ENCODE peak calls at places on chromosomes 6 and 20, in ten cellular contexts. K is MM.1S, Q is mesothelial cell of epicardium, S is hepatocyte, T is neural crest cell, Z is osteocyte, O is heart right ventricle, X is prostate gland, N is pancreas, Y is right atrium auricular region. L is an unnamed sample.

GRCh38 chr6:28757429-28758045 is 166.2 kb downstream of the TRIM27 start:
- DNase-seq in N (no peak), K (no peak), X (no peak), T (no peak), O (no peak), Q (no peak), Z (no peak), S (no peak), Y (no peak), L (no peak)

GRCh38 chr6:167652042-167652700 is 174.5 kb upstream of the AFDN start:
- DNase-seq in Y (no peak), Z (no peak), T (no peak), O (no peak), X (no peak), K (no peak), Q (no peak), N (no peak), S (no peak), L (no peak)

GRCh38 chr6:80132942-80133517 is 26.6 kb downstream of the BCKDHB start:
- DNase-seq in Q (peak), T (peak), X (peak), Y (peak), Z (no peak), S (peak), N (no peak), K (peak), O (peak), L (peak)

GRCh38 chr6:147166360-147166944 is 37.8 kb upstream of the STXBP5 start:
- DNase-seq in T (no peak), N (no peak), X (no peak), Q (no peak), O (no peak), K (no peak), Z (no peak), Y (no peak), S (no peak), L (no peak)

GRCh38 chr20:14418441-14418840 is 81.0 kb upstream of the FLRT3 start:
- DNase-seq in T (no peak), Q (no peak), Z (no peak), O (no peak), S (no peak), K (no peak), Y (no peak), X (no peak), N (no peak), L (no peak)

GRCh38 chr20:46900068-46900467 is 5.4 kb downstream of the EYA2 start:
- DNase-seq in S (no peak), N (no peak), O (no peak), Y (no peak), K (no peak), X (no peak), Z (no peak), Q (no peak), T (no peak), L (no peak)

GRCh38 chr6:124995131-124995530 is 32.9 kb downstream of the RNF217 start:
- DNase-seq in Y (no peak), X (no peak), Z (no peak), Q (no peak), T (no peak), S (no peak), N (no peak), O (no peak), K (no peak), L (no peak)

GRCh38 chr6:122071950-122072647 is 327.4 kb upstream of the HSF2 start:
- DNase-seq in K (no peak), T (no peak), Z (no peak), Y (no peak), Q (no peak), S (no peak), N (no peak), X (no peak), O (peak), L (no peak)

GRCh38 chr6:36984581-36985383 is 1.2 kb downstream of the MTCH1 start:
- DNase-seq in N (no peak), Y (peak), O (peak), Z (no peak), X (no peak), K (no peak), T (peak), Q (no peak), S (peak), L (peak)

GRCh38 chr6:140537834-140538680 is 1163.6 kb upstream of the CITED2 start:
- DNase-seq in O (peak), T (peak), Y (peak), N (no peak), K (no peak), X (peak), Z (no peak), S (peak), Q (peak), L (peak)

GRCh38 chr20:57000441-57000968 is 265.9 kb downstream of the BMP7 start:
- DNase-seq in K (no peak), Q (no peak), Z (no peak), X (no peak), Y (no peak), T (no peak), S (no peak), N (no peak), O (no peak), L (no peak)

GRCh38 chr6:91497770-91498169 is 910.9 kb upstream of the MAP3K7 start:
- DNase-seq in O (no peak), X (no peak), Y (no peak), S (no peak), N (no peak), Z (no peak), K (no peak), T (no peak), Q (no peak), L (no peak)

GRCh38 chr6:139262519-139263300 is 29.1 kb downstream of the TXLNB start:
- DNase-seq in Q (no peak), N (no peak), S (no peak), Z (no peak), K (peak), X (no peak), O (no peak), T (no peak), Y (no peak), L (no peak)

GRCh38 chr6:40349092-40349491 is 238.1 kb downstream of the LRFN2 start:
- DNase-seq in Q (peak), X (peak), S (no peak), Z (peak), Y (peak), K (no peak), T (no peak), N (no peak), O (no peak), L (no peak)

GRCh38 chr20:676315-676937 is 824 bp upstream of the SCRT2 start:
- DNase-seq in T (no peak), Y (no peak), N (peak), X (no peak), Q (no peak), Z (no peak), O (peak), S (no peak), K (no peak), L (no peak)

GRCh38 chr6:160146454-160147145 is 25.0 kb downstream of the SLC22A1 start:
- DNase-seq in Z (peak), O (no peak), K (no peak), Y (no peak), Q (no peak), S (no peak), N (no peak), X (no peak), T (no peak), L (no peak)

GRCh38 chr6:74863968-74864367 is 341.9 kb downstream of the COL12A1 start:
- DNase-seq in X (no peak), N (no peak), K (no peak), Q (no peak), T (no peak), O (no peak), Z (no peak), S (no peak), Y (no peak), L (no peak)

GRCh38 chr6:159979136-159979874 is 10.4 kb downstream of the IGF2R start:
- DNase-seq in T (no peak), K (peak), O (no peak), X (no peak), Y (no peak), S (no peak), Q (no peak), N (no peak), Z (no peak), L (peak)

DNA sequence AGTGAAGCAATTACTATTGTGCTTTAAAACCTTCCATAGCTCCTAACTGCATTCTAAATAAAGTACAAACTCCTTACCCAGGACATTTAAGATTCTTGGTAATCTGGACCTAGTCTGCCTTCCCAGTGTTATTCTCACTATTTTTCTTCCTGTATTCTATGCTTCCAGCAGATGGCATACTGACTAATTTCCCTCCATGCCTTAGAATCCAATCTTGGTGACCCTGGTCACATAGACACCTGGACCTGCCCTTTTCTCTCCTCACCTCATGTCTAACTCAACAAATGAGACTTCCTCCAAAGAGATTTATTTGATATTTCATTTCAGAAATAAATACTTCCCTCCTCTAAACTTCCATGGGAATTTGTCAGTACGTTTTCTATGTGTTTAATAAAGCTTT is 25.8 kb downstream of the ROS1 start:
- DNase-seq in X (no peak), O (no peak), N (no peak), Q (no peak), Z (no peak), Y (no peak), S (no peak), K (no peak), T (no peak), L (no peak)
- TF ChIP-seq CTCF in X (no peak), O (no peak), N (no peak), Q (no peak), Z (peak), Y (no peak), S (peak), K (no peak), T (peak), L (no peak)

GRCh38 chr20:19212524-19213502 is at the start of gene SLC24A3:
- DNase-seq in K (peak), Q (peak), Z (no peak), O (peak), Y (no peak), T (peak), N (peak), X (peak), S (peak), L (peak)
- TF ChIP-seq CTCF in K (peak), Q (peak), Z (peak), O (peak), Y (no peak), T (peak), N (no peak), X (peak), S (peak), L (no peak)

GRCh38 chr6:11098009-11098408 is 4.4 kb downstream of the SMIM13 start:
- DNase-seq in Q (no peak), N (no peak), X (no peak), K (no peak), S (peak), O (no peak), Z (no peak), Y (no peak), T (no peak), L (no peak)
- TF ChIP-seq CTCF in Q (no peak), N (no peak), X (no peak), K (no peak), S (no peak), O (no peak), Z (no peak), Y (no peak), T (no peak), L (no peak)

GRCh38 chr20:34704177-34705007 is at the start of gene TP53INP2:
- DNase-seq in S (peak), Q (peak), T (peak), K (peak), O (peak), X (peak), Y (peak), N (peak), Z (peak), L (peak)
- TF ChIP-seq CTCF in S (no peak), Q (no peak), T (no peak), K (no peak), O (no peak), X (peak), Y (no peak), N (no peak), Z (peak), L (no peak)